ENCODE peak calls at places on chromosomes 2 and 18, in six cellular contexts. O is cardiac fibroblast, H is left ventricle myocardium inferior, I is fibroblast of villous mesenchyme, V is fibroblast of pulmonary artery, K is ovary. N is an unnamed sample.

GRCh38 chr2:224042191-224042696 is 3.2 kb upstream of the SERPINE2 start:
- DNase-seq in O (peak; percentile 31), H (no peak), I (peak; percentile 71), V (peak; percentile 70), K (peak; percentile 43), N (peak; percentile 25)

GRCh38 chr2:216710531-216711282 is 15.4 kb upstream of the IGFBP5 start:
- DNase-seq in O (no peak), H (peak; percentile 41), I (peak; percentile 33), V (peak; percentile 23), K (peak; percentile 64), N (no peak)

GRCh38 chr2:231929961-231930600 is 3.9 kb upstream of the NPPC start:
- DNase-seq in O (no peak), H (peak; percentile 82), I (peak; percentile 43), V (no peak), K (peak; percentile 19), N (no peak)

GRCh38 chr2:190649035-190649797 is at the start of gene NAB1:
- DNase-seq in O (peak; percentile 52), H (peak; percentile 60), I (no peak), V (peak; percentile 54), K (peak; percentile 62), N (peak; percentile 43)

GRCh38 chr2:192148620-192149321 is 46.0 kb downstream of the TMEFF2 start:
- DNase-seq in O (peak; percentile 41), H (no peak), I (peak; percentile 38), V (peak; percentile 50), K (no peak), N (peak; percentile 68)

GRCh38 chr2:241933175-241933911 is 63.8 kb downstream of the RTP5 start:
- DNase-seq in O (peak; percentile 31), H (no peak), I (peak; percentile 92), V (peak; percentile 12), K (peak; percentile 47), N (peak; percentile 10)

GRCh38 chr2:71930073-71930681 is 217.5 kb downstream of the CYP26B1 start:
- DNase-seq in O (no peak), H (no peak), I (peak; percentile 79), V (no peak), K (no peak), N (no peak)

GRCh38 chr2:179771791-179772190 is 89.6 kb downstream of the ZNF385B start:
- DNase-seq in O (no peak), H (no peak), I (no peak), V (no peak), K (no peak), N (no peak)

GRCh38 chr18:46916551-46917107 is 678 bp downstream of the PIAS2 start:
- DNase-seq in O (peak; percentile 41), H (no peak), I (peak; percentile 40), V (peak; percentile 41), K (no peak), N (peak; percentile 37)

GRCh38 chr2:36413218-36413617 is 57.6 kb downstream of the CRIM1 start:
- DNase-seq in O (peak; percentile 70), H (no peak), I (peak; percentile 54), V (peak; percentile 71), K (no peak), N (peak; percentile 73)

GRCh38 chr2:17877811-17878221 is 651 bp upstream of the KCNS3 start:
- DNase-seq in O (peak; percentile 9), H (no peak), I (no peak), V (peak; percentile 4), K (no peak), N (peak; percentile 20)

DNA sequence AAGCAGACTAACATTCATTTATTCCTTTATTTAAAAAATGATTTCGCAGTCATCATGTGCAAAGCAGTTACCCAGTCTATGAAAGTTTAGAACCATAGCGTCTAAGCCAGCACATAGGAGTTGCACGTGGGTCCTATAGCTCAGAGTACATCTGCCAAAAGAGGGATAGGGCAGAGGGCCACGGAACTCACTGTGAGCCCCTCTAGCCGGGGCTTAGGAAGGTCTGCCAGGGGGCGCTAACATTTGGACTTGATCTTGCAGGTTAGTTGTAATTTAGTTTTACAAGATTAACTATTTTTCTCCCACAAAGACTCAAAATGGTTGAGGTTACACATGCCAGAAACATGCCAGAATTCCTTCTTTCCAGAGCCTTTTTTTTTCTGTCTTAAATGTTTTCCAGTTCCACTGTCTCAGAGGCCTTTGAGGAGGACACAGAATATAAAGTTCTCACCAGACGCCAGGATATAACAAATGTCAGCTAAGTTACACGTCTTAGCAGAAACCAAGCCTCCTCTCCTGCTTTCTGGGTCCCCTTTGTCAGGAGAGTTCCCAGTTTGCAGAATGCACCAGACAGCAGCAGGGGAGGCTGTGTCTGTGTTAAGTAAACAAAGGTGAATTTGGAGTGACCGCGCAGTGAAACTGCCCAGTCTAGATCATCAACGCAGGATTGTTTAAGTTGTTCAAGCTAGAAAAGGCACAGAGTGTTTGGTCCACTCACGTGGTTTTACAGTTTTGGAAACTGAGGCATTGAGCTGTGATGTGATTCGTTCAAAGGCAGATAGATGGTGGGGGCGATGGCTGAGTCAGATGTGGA is 292.0 kb downstream of the PRKCE start:
- DNase-seq in O (no peak), H (no peak), I (no peak), V (no peak), K (no peak), N (peak; percentile 21)
- TF ChIP-seq CTCF in O (no peak), H (no peak), I (no peak), V (no peak), K (no peak), N (peak; percentile 9)

DNA sequence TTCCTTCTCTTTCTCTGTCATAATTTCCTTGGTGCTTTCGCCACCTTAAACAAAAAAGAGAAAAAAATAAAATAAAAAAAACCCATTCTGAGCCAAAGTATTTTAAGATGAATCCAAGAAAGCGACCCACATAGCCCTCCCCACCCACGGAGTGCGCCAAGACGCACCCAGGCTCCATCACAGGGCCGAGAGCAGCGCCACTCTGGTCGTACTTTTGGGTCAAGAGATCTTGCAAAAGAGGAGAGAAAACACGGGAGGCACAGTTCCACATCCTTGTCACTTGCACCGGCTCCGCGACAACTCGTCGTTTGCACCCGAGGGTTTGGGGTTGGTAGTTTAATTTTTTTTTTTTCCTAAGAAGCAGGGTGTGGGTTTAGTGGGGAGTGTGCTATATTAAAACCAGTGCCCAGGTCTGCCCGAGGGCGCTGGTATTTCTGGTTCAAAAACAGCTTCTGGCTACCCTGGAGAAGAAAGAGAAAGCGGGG is 1.7 kb upstream of the SP9 start:
- DNase-seq in O (no peak), H (no peak), I (no peak), V (no peak), K (no peak), N (no peak)
- H3K4me3 ChIP-seq in O (no peak overlapping the region), H (no peak overlapping the region), I (no peak overlapping the region), V (no peak overlapping the region), K (no peak overlapping the region), N (no peak overlapping the region)

DNA sequence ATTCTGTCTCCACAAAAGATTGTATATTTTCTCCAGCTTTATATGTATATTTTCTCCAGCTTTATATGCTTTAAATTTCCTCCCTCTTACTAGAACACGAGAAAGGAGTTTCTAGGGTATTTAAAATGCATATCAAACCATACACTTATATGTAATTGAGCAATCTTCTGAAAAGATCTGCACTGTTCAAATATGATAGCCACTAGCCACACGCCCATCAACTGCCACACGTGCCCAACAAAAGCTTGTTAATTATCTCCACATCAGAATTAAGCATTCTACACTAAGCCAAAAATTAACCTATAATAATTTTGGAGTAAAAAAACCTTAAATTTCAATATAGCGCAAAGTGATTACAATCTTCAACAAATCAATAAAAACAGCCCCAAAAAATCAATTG is 37.9 kb downstream of the MBOAT2 start:
- DNase-seq in O (no peak), H (no peak), I (no peak), V (no peak), K (no peak), N (no peak)
- TF ChIP-seq CTCF in O (no peak), H (no peak), I (no peak), V (no peak), K (no peak), N (no peak)

GRCh38 chr2:181285116-181285515 is 172.1 kb upstream of the ITGA4 start:
- DNase-seq in O (no peak), H (no peak), I (peak; percentile 48), V (no peak), K (no peak), N (no peak)

GRCh38 chr2:181275643-181276070 is 181.5 kb upstream of the ITGA4 start:
- DNase-seq in O (no peak), H (no peak), I (no peak), V (no peak), K (no peak), N (no peak)

DNA sequence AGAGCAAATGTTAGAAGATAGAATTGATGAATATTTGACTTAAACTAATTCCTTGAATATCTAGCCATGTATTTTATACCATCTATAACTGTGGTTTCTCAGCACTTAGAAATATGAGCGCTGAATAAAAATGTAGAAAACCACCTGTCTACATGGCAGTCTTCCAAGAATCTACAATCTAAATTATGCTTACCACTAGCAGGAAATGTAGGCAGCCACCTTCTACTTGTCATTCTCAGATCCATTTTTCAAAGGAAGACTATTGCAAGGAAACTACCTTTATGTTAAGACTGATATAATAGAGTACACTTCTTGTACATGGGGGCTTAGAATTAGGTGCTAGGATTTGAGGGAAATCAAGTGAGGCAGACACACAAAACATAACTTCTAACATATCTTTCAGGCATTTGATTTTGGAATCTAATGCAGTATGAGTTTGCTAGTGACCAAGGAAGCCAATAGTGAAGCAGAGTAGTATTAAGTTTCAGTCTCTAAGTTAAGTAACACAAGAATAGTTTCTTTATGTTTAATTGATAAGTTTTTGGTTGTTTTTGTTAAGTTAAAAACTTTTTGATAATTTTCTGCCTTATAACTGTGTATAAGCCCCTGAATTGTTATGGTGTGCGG is 175.9 kb upstream of the ITGA4 start:
- DNase-seq in O (no peak), H (no peak), I (no peak), V (no peak), K (no peak), N (no peak)
- H3K4me3 ChIP-seq in O (no peak overlapping the region), H (no peak overlapping the region), I (no peak overlapping the region), V (no peak overlapping the region), K (no peak overlapping the region), N (no peak overlapping the region)

GRCh38 chr2:62705859-62706720 is 577 bp downstream of the EHBP1 start:
- DNase-seq in O (peak; percentile 50), H (peak; percentile 58), I (peak; percentile 44), V (peak; percentile 51), K (peak; percentile 75), N (peak; percentile 43)
- TF ChIP-seq CTCF in O (peak; percentile 21), H (peak; percentile 58), I (peak; percentile 28), V (peak; percentile 23), K (peak; percentile 27), N (peak; percentile 13)

DNA sequence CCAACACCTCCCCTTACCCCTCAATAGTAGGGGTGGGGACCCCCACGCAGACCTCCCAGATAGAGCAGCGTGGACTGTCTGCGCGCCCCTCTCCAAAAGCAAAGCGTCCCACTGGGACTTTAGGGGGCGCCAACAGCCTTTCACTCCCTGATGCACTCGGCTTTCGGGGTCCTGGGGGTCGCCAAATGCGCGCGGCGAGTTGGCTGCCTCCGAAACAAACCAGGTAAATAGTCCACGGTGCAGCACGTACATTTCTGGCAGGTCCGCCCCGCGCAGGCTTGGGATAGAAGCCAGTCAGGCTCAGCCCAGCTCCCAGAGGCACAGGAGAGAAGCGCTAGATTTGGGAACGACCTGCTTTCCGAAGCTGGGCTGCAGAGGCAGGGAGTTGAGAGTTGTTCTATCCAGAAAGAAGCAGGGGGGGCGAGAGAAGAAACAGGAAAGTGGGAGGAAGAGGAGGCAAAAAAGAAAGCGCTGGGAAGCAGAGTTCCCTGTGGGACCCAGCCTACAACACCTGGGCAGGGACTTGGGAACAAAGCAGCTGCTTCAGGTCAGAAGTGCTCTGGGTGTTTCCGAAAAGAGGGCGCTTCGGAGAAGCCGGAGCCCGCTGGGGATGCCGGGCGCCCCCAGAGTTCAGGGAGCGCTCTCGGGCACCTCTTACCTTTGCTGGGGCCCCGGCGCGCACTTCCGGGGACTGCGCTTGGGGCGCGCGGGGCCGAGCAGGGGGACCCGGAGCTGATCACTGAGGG is 544 bp downstream of the EVA1A start:
- DNase-seq in O (peak; percentile 51), H (peak; percentile 33), I (peak; percentile 40), V (peak; percentile 44), K (no peak), N (peak; percentile 45)
- H3K4me3 ChIP-seq in O (peak overlapping the region; percentile 73), H (peak overlapping the region; percentile 74), I (peak overlapping the region; percentile 70), V (peak overlapping the region; percentile 73), K (peak overlapping the region; percentile 44), N (peak overlapping the region; percentile 73)

GRCh38 chr2:101409699-101410098 is 22.4 kb upstream of the CREG2 start:
- DNase-seq in O (no peak), H (no peak), I (no peak), V (no peak), K (no peak), N (no peak)
- TF ChIP-seq CTCF in O (no peak), H (no peak), I (no peak), V (no peak), K (no peak), N (no peak)

N was measured in astrocyte of the spinal cord.